ENCODE peak calls at places on chromosome 19, in six cellular contexts. H is gastrocnemius medialis, M is iris pigment epithelial cell, N is epithelial cell of esophagus, I is nephron progenitor cell, G is NAMALWA. J is an unnamed sample.

GRCh38 chr19:5231857-5232503 is 108.6 kb downstream of the PTPRS start:
- DNase-seq in H (no peak), M (no peak), N (no peak), I (no peak), G (peak; percentile 16), J (no peak)

GRCh38 chr19:18932216-18932841 is 8.7 kb downstream of the HOMER3 start:
- DNase-seq in H (peak; percentile 47), M (peak; percentile 44), N (peak; percentile 71), I (peak; percentile 97), G (peak; percentile 84), J (peak; percentile 85)

GRCh38 chr19:30339624-30340525 is 32.3 kb upstream of the ZNF536 start:
- DNase-seq in H (no peak), M (no peak), N (no peak), I (no peak), G (no peak), J (no peak)

GRCh38 chr19:34508540-34508939 is 27.0 kb downstream of the WTIP start:
- DNase-seq in H (no peak), M (no peak), N (no peak), I (no peak), G (no peak), J (no peak)

GRCh38 chr19:41353466-41354342 is at the start of gene TGFB1:
- DNase-seq in H (peak; percentile 63), M (peak; percentile 91), N (peak; percentile 82), I (peak; percentile 81), G (peak; percentile 93), J (peak; percentile 93)

GRCh38 chr19:44051654-44052402 is at the start of gene ZNF223:
- DNase-seq in H (peak; percentile 94), M (peak; percentile 90), N (peak; percentile 97), I (peak; percentile 86), G (no peak), J (no peak)

GRCh38 chr19:34298891-34299510 is 44.6 kb downstream of the GARRE1 start:
- DNase-seq in H (no peak), M (no peak), N (no peak), I (no peak), G (no peak), J (no peak)

GRCh38 chr19:45958763-45959516 is 14.7 kb downstream of the NOVA2 start:
- DNase-seq in H (no peak), M (no peak), N (no peak), I (no peak), G (no peak), J (no peak)

GRCh38 chr19:35124098-35125060 is 8.8 kb downstream of the FXYD3 start:
- DNase-seq in H (peak; percentile 89), M (peak; percentile 86), N (peak; percentile 92), I (peak; percentile 45), G (peak; percentile 83), J (peak; percentile 89)

GRCh38 chr19:13329766-13330165 is 176.5 kb downstream of the CACNA1A start:
- DNase-seq in H (no peak), M (no peak), N (no peak), I (no peak), G (no peak), J (no peak)

GRCh38 chr19:19997656-19998268 is 41.5 kb downstream of the ZNF682 start:
- DNase-seq in H (no peak), M (peak; percentile 7), N (peak; percentile 3), I (peak; percentile 11), G (peak; percentile 61), J (peak; percentile 56)

GRCh38 chr19:38661996-38662395 is 14.5 kb downstream of the ACTN4 start:
- DNase-seq in H (no peak), M (no peak), N (peak; percentile 99), I (no peak), G (no peak), J (no peak)

GRCh38 chr19:2475018-2475701 is 767 bp upstream of the GADD45B start:
- DNase-seq in H (no peak), M (peak; percentile 70), N (peak; percentile 66), I (peak; percentile 54), G (peak; percentile 86), J (peak; percentile 76)

GRCh38 chr19:38946229-38947010 is 15.7 kb downstream of the MRPS12 start:
- DNase-seq in H (no peak), M (no peak), N (no peak), I (no peak), G (peak; percentile 16), J (no peak)

GRCh38 chr19:55210120-55210493 is 806 bp upstream of the PTPRH start:
- DNase-seq in H (no peak), M (peak; percentile 96), N (peak; percentile 95), I (no peak), G (no peak), J (no peak)

GRCh38 chr19:38216785-38217746 is 7.0 kb downstream of the DPF1 start:
- DNase-seq in H (no peak), M (no peak), N (no peak), I (peak; percentile 40), G (no peak), J (no peak)

GRCh38 chr19:3770136-3771032 is 1.6 kb downstream of the RAX2 start:
- DNase-seq in H (no peak), M (no peak), N (no peak), I (no peak), G (no peak), J (no peak)

GRCh38 chr19:48735031-48735615 is 5.3 kb downstream of the RASIP1 start:
- DNase-seq in H (no peak), M (peak; percentile 58), N (peak; percentile 75), I (peak; percentile 64), G (no peak), J (no peak)

GRCh38 chr19:48484931-48485612 is 15.9 kb downstream of the CYTH2 start:
- DNase-seq in H (no peak), M (no peak), N (no peak), I (no peak), G (no peak), J (no peak)

GRCh38 chr19:5154799-5155426 is 185.7 kb downstream of the PTPRS start:
- DNase-seq in H (no peak), M (no peak), N (no peak), I (no peak), G (no peak), J (no peak)

GRCh38 chr19:6543866-6544347 is 13.1 kb downstream of the TNFSF9 start:
- DNase-seq in H (no peak), M (no peak), N (no peak), I (no peak), G (no peak), J (no peak)

GRCh38 chr19:17562097-17562496 is 6.6 kb downstream of the COLGALT1 start:
- DNase-seq in H (no peak), M (no peak), N (no peak), I (no peak), G (no peak), J (no peak)

GRCh38 chr19:10003271-10003670 is 7.0 kb downstream of the COL5A3 start:
- DNase-seq in H (no peak), M (no peak), N (no peak), I (no peak), G (peak; percentile 31), J (peak; percentile 31)

GRCh38 chr19:8489591-8490394 is 12.6 kb downstream of the PRAM1 start:
- DNase-seq in H (no peak), M (no peak), N (peak; percentile 90), I (no peak), G (no peak), J (no peak)

GRCh38 chr19:36128392-36128736 is 11.5 kb upstream of the CAPNS1 start:
- DNase-seq in H (no peak), M (no peak), N (no peak), I (peak; percentile 16), G (no peak), J (peak; percentile 21)

GRCh38 chr19:52473655-52474350 is 20.4 kb downstream of the ZNF578 start:
- DNase-seq in H (no peak), M (no peak), N (no peak), I (no peak), G (peak; percentile 15), J (peak; percentile 13)

GRCh38 chr19:5595745-5596144 is 26.8 kb downstream of the SAFB2 start:
- DNase-seq in H (no peak), M (no peak), N (no peak), I (no peak), G (no peak), J (no peak)

GRCh38 chr19:10812902-10813404 is 23.1 kb downstream of the TMED1 start:
- DNase-seq in H (no peak), M (peak; percentile 96), N (peak; percentile 73), I (no peak), G (no peak), J (no peak)

GRCh38 chr19:47255947-47256687 is at the start of gene CCDC9:
- DNase-seq in H (peak; percentile 95), M (peak; percentile 93), N (peak; percentile 95), I (peak; percentile 96), G (peak; percentile 96), J (peak; percentile 98)

GRCh38 chr19:4098493-4098892 is 25.4 kb downstream of the MAP2K2 start:
- DNase-seq in H (no peak), M (no peak), N (no peak), I (no peak), G (no peak), J (no peak)

GRCh38 chr19:46466536-46467199 is 4.7 kb downstream of the PNMA8A start:
- DNase-seq in H (no peak), M (peak; percentile 92), N (peak; percentile 93), I (no peak), G (peak; percentile 66), J (peak; percentile 75)

GRCh38 chr19:39558623-39559117 is 18.7 kb upstream of the EID2 start:
- DNase-seq in H (no peak), M (no peak), N (no peak), I (no peak), G (no peak), J (peak; percentile 15)

GRCh38 chr19:58229255-58229639 is 533 bp downstream of the ZNF544 start:
- DNase-seq in H (no peak), M (peak; percentile 25), N (peak; percentile 43), I (peak; percentile 5), G (peak; percentile 38), J (peak; percentile 8)

GRCh38 chr19:17468302-17469091 is 1.8 kb upstream of the SLC27A1 start:
- DNase-seq in H (peak; percentile 91), M (no peak), N (no peak), I (no peak), G (no peak), J (no peak)

GRCh38 chr19:23409392-23410048 is 14.2 kb upstream of the ZNF91 start:
- DNase-seq in H (no peak), M (no peak), N (no peak), I (no peak), G (peak; percentile 80), J (peak; percentile 8)

GRCh38 chr19:33280351-33280921 is 21.9 kb downstream of the CEBPA start:
- DNase-seq in H (no peak), M (no peak), N (no peak), I (no peak), G (peak; percentile 22), J (no peak)

GRCh38 chr19:4059931-4060620 is 6.6 kb downstream of the ZBTB7A start:
- DNase-seq in H (no peak), M (no peak), N (peak; percentile 80), I (no peak), G (no peak), J (peak; percentile 32)

GRCh38 chr19:58305932-58306323 is 751 bp downstream of the ERVK3-1 start:
- DNase-seq in H (no peak), M (peak; percentile 27), N (peak; percentile 12), I (no peak), G (no peak), J (no peak)

GRCh38 chr19:46862504-46862835 is 1.7 kb downstream of the ARHGAP35 start:
- DNase-seq in H (no peak), M (peak; percentile 31), N (no peak), I (no peak), G (no peak), J (no peak)